ENCODE peak calls at places on chromosomes 13 and 19, in ten cellular contexts. J is left lung, N is IMR-90, L is heart left ventricle, U is heart right ventricle, D is mesenchymal stem cell, I is left ventricle myocardium inferior, T is lower lobe of right lung, E is H9, G is upper lobe of right lung. X is an unnamed sample. For H3K4me1, the result is how much of the 10 kb centered on the place peaks cover.

GRCh38 chr19:29499921-29500590 is 25.7 kb upstream of the VSTM2B start:
- DNase-seq in J (no peak), N (no peak), L (no peak), U (no peak), D (no peak), I (no peak), T (peak), E (no peak), G (peak), X (no peak)

GRCh38 chr19:53942001-53942786 is 20.5 kb upstream of the CACNG8 start:
- DNase-seq in J (no peak), N (no peak), L (no peak), U (no peak), D (no peak), I (no peak), T (no peak), E (peak), G (peak), X (no peak)

GRCh38 chr13:79455331-79455730 is 25.6 kb upstream of the NDFIP2 start:
- DNase-seq in J (no peak), N (peak), L (no peak), U (no peak), D (no peak), I (no peak), T (no peak), E (peak), G (no peak), X (no peak)

GRCh38 chr13:31890946-31891345 is 140.6 kb upstream of the FRY start:
- DNase-seq in J (no peak), N (no peak), L (no peak), U (no peak), D (no peak), I (no peak), T (no peak), E (no peak), G (no peak), X (no peak)

GRCh38 chr13:98253526-98253925 is 76.5 kb upstream of the RNF113B start:
- DNase-seq in J (no peak), N (no peak), L (no peak), U (no peak), D (peak), I (no peak), T (no peak), E (no peak), G (no peak), X (no peak)

GRCh38 chr13:97165527-97166425 is 56.4 kb upstream of the MBNL2 start:
- DNase-seq in J (no peak), N (no peak), L (no peak), U (no peak), D (peak), I (no peak), T (no peak), E (no peak), G (no peak), X (no peak)

GRCh38 chr19:20423381-20424207 is 142.0 kb downstream of the ZNF737 start:
- DNase-seq in J (peak), N (peak), L (peak), U (peak), D (peak), I (peak), T (peak), E (peak), G (peak), X (peak)

GRCh38 chr13:58852076-58852475 is 1220.5 kb downstream of the PCDH17 start:
- DNase-seq in J (no peak), N (no peak), L (no peak), U (no peak), D (peak), I (no peak), T (no peak), E (no peak), G (no peak), X (no peak)

GRCh38 chr13:97228850-97229521 is 6.9 kb downstream of the MBNL2 start:
- DNase-seq in J (no peak), N (peak), L (no peak), U (no peak), D (no peak), I (no peak), T (no peak), E (no peak), G (no peak), X (no peak)

GRCh38 chr19:12825259-12826131 is 8.9 kb downstream of the RTBDN start:
- DNase-seq in J (no peak), N (no peak), L (no peak), U (no peak), D (peak), I (no peak), T (no peak), E (peak), G (no peak), X (no peak)

GRCh38 chr19:50325310-50326100 is 3.7 kb downstream of the KCNC3 start:
- DNase-seq in J (peak), N (peak), L (peak), U (peak), D (peak), I (peak), T (peak), E (peak), G (peak), X (peak)

GRCh38 chr13:94343243-94343585 is 136.3 kb downstream of the DCT start:
- DNase-seq in J (no peak), N (peak), L (no peak), U (no peak), D (peak), I (no peak), T (no peak), E (no peak), G (no peak), X (no peak)

GRCh38 chr19:31014668-31015067 is 334.6 kb downstream of the TSHZ3 start:
- DNase-seq in J (no peak), N (no peak), L (no peak), U (no peak), D (no peak), I (no peak), T (no peak), E (no peak), G (no peak), X (no peak)

GRCh38 chr13:101785858-101786257 is 333.4 kb downstream of the ITGBL1 start:
- DNase-seq in J (no peak), N (peak), L (no peak), U (peak), D (peak), I (peak), T (no peak), E (peak), G (no peak), X (no peak)

GRCh38 chr13:72852207-72852606 is 70.3 kb downstream of the PIBF1 start:
- DNase-seq in J (no peak), N (no peak), L (peak), U (no peak), D (no peak), I (no peak), T (no peak), E (no peak), G (no peak), X (peak)

GRCh38 chr13:73835138-73835721 is 299.0 kb downstream of the KLF12 start:
- DNase-seq in J (no peak), N (peak), L (no peak), U (no peak), D (peak), I (no peak), T (no peak), E (no peak), G (no peak), X (no peak)

GRCh38 chr13:106513608-106514007 is 21.9 kb downstream of the EFNB2 start:
- DNase-seq in J (no peak), N (no peak), L (no peak), U (no peak), D (no peak), I (no peak), T (no peak), E (no peak), G (no peak), X (no peak)

GRCh38 chr19:48718711-48719231 is 754 bp downstream of the MAMSTR start:
- DNase-seq in J (no peak), N (no peak), L (no peak), U (peak), D (no peak), I (no peak), T (no peak), E (peak), G (no peak), X (peak)

GRCh38 chr13:23456437-23456836 is 22.9 kb upstream of the SACS start:
- DNase-seq in J (no peak), N (peak), L (no peak), U (no peak), D (no peak), I (no peak), T (no peak), E (no peak), G (no peak), X (no peak)

GRCh38 chr13:80556291-80556690 is 215.4 kb upstream of the SPRY2 start:
- DNase-seq in J (no peak), N (no peak), L (no peak), U (no peak), D (no peak), I (no peak), T (no peak), E (no peak), G (no peak), X (no peak)

GRCh38 chr19:35086455-35086854 is 29.2 kb upstream of the FXYD3 start:
- DNase-seq in J (no peak), N (no peak), L (no peak), U (no peak), D (no peak), I (no peak), T (no peak), E (no peak), G (no peak), X (no peak)

GRCh38 chr13:91719033-91719432 is 320.6 kb downstream of the GPC5 start:
- DNase-seq in J (no peak), N (peak), L (no peak), U (peak), D (peak), I (no peak), T (no peak), E (no peak), G (no peak), X (no peak)

GRCh38 chr13:36998624-36999041 is 507 bp downstream of the ALG5 start:
- DNase-seq in J (peak), N (no peak), L (peak), U (peak), D (peak), I (peak), T (peak), E (peak), G (peak), X (peak)

GRCh38 chr13:100439247-100439955 is 149.2 kb downstream of the GGACT start:
- DNase-seq in J (no peak), N (no peak), L (no peak), U (no peak), D (no peak), I (no peak), T (no peak), E (peak), G (no peak), X (no peak)

GRCh38 chr19:14977128-14977527 is 2.5 kb downstream of the SLC1A6 start:
- DNase-seq in J (no peak), N (no peak), L (no peak), U (no peak), D (no peak), I (no peak), T (no peak), E (no peak), G (no peak), X (no peak)

GRCh38 chr13:70408865-70409264 is 300.6 kb upstream of the KLHL1 start:
- DNase-seq in J (no peak), N (no peak), L (no peak), U (no peak), D (peak), I (no peak), T (no peak), E (no peak), G (no peak), X (no peak)

GRCh38 chr13:32107474-32107873 is 75.9 kb downstream of the FRY start:
- DNase-seq in J (no peak), N (no peak), L (no peak), U (no peak), D (no peak), I (no peak), T (no peak), E (no peak), G (no peak), X (no peak)

GRCh38 chr19:58536852-58537798 is 6.7 kb upstream of the TRIM28 start:
- DNase-seq in J (no peak), N (no peak), L (no peak), U (no peak), D (no peak), I (no peak), T (no peak), E (no peak), G (no peak), X (peak)

GRCh38 chr13:43573787-43574562 is 212.8 kb downstream of the ENOX1 start:
- DNase-seq in J (no peak), N (no peak), L (no peak), U (no peak), D (peak), I (no peak), T (no peak), E (no peak), G (no peak), X (no peak)

GRCh38 chr19:3243851-3244700 is 19.6 kb downstream of the CELF5 start:
- DNase-seq in J (no peak), N (peak), L (no peak), U (peak), D (peak), I (no peak), T (no peak), E (peak), G (no peak), X (no peak)

GRCh38 chr13:28258401-28258800 is 120.1 kb downstream of the PAN3 start:
- DNase-seq in J (no peak), N (no peak), L (no peak), U (no peak), D (no peak), I (no peak), T (no peak), E (no peak), G (no peak), X (no peak)

GRCh38 chr19:18284710-18285430 is 3.4 kb upstream of the JUND start:
- DNase-seq in J (no peak), N (no peak), L (no peak), U (no peak), D (no peak), I (no peak), T (no peak), E (no peak), G (no peak), X (no peak)

GRCh38 chr13:96822900-96823299 is 171.4 kb downstream of the OXGR1 start:
- DNase-seq in J (no peak), N (no peak), L (no peak), U (no peak), D (peak), I (no peak), T (no peak), E (peak), G (no peak), X (no peak)

GRCh38 chr13:21058361-21058760 is 3.0 kb downstream of the LATS2 start:
- DNase-seq in J (no peak), N (no peak), L (no peak), U (no peak), D (no peak), I (no peak), T (no peak), E (no peak), G (no peak), X (no peak)

GRCh38 chr13:83453300-83453699 is 429.0 kb downstream of the SLITRK1 start:
- DNase-seq in J (no peak), N (no peak), L (no peak), U (peak), D (no peak), I (no peak), T (no peak), E (no peak), G (no peak), X (no peak)

GRCh38 chr13:111505175-111505777 is 184.8 kb downstream of the TEX29 start:
- DNase-seq in J (no peak), N (no peak), L (no peak), U (no peak), D (no peak), I (no peak), T (no peak), E (peak), G (no peak), X (peak)

GRCh38 chr13:106625578-106625977 is 57.6 kb upstream of the ARGLU1 start:
- DNase-seq in J (no peak), N (no peak), L (no peak), U (no peak), D (no peak), I (no peak), T (no peak), E (no peak), G (no peak), X (no peak)

GRCh38 chr19:27911122-27911898 is 1301.6 kb downstream of the UQCRFS1 start:
- DNase-seq in J (no peak), N (no peak), L (no peak), U (no peak), D (no peak), I (no peak), T (no peak), E (no peak), G (no peak), X (no peak)

DNA sequence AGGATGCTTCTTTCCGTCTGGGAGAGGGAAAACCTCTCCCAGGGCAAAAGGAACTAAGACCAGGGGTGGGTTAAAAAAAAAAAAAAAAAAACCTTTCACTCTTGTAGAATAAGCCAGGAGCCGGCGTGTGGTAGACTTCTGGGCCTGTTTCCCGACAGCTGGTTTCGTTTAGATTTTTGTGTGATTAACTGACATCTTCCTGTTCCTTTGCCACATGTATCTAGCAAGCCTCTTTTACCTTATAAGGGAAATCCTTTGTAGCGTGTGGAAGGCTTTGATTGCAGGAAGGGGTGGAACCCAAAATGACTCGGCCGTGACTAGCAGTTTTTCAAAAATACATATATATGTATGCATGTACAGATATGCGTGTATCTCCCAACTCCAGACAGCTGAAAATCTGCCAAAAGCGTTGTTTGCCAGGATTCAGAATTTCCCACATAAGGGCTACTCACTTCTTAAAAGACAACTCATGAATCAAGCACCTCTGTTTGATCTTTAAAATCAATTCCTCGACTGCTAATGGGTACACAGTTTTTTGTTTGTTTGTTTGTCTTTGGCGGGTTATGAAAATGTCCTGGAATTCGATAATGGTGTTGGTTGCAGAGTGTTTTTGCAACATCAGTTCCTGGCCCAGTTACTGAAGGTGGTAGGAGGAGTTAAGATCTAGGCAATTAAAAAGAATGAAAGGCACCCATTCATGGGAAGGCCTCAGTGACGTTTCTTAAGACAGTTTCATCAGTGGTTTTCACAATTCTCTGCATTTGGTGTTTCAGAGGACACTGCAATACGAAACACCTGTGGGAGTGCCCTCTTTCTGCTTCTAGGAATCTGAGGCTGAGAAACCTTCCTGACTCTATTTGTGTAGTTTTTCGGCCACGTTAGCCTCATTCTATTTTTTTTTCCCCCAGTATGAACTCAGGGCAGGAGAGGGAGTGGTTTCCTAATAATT is 2.7 kb downstream of the TPM4 start:
- DNase-seq in J (peak), N (peak), L (no peak), U (no peak), D (peak), I (peak), T (peak), E (no peak), G (peak), X (peak)
- H3K4me1 ChIP-seq in J (under half), N (under half), L (under half), U (under half), D (under half), I (half or more), T (half or more), E (under half), G (half or more), X (under half)

GRCh38 chr19:43308244-43308815 is 39.0 kb upstream of the PSG9 start:
- DNase-seq in J (no peak), N (no peak), L (no peak), U (no peak), D (no peak), I (no peak), T (no peak), E (no peak), G (no peak), X (no peak)
- H3K4me1 ChIP-seq in J (under half), N (under half), L (under half), U (under half), D (under half), I (under half), T (under half), E (under half), G (under half), X (under half)

GRCh38 chr19:13846533-13847032 is 30.4 kb upstream of the NANOS3 start:
- DNase-seq in J (peak), N (peak), L (peak), U (peak), D (peak), I (peak), T (peak), E (peak), G (peak), X (peak)
- H3K4me1 ChIP-seq in J (under half), N (under half), L (half or more), U (half or more), D (half or more), I (half or more), T (half or more), E (under half), G (half or more), X (under half)

DNA sequence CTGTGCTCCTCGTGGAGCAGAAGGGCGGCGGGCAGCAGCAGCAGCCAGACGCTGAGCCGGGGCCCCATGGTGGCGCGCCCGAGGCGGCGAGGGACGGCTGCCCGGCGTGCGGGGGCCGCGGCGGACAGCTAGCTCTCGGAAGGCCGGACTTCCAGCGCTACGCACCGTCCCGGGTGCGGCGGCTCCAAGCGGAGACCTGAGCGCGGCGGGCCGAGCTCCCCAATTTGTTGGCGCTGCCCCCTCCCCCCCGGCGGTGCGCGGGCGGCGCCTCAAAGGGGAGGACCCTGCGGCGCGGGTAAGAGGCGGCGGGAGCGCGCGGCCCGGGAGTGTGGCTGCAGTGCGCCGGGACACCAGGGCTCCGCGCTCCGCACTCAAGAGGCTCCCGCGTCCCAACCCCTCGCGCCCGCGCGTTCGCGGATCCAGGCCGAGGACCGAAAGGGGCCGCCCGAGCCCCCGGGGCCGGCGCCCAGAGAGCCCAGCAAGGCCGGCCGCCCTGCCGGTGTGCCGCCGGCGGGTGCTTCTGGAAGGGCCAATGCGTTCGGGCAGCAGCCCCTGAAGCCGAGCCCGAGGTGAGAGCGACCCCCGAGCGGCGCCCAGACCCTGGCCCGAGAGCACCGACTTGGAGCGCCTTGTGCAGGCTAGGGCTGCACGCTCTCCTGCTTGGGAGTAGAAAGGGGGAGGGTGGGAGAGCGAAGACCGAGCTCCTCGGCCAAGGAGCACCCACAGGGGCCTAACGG is at the start of the genes COL4A1 and COL4A2:
- DNase-seq in J (peak), N (peak), L (peak), U (peak), D (peak), I (peak), T (peak), E (peak), G (peak), X (peak)
- H3K4me1 ChIP-seq in J (under half), N (under half), L (half or more), U (half or more), D (under half), I (half or more), T (under half), E (under half), G (under half), X (half or more)

GRCh38 chr13:50074843-50075242 is 59.6 kb downstream of the KCNRG start:
- DNase-seq in J (no peak), N (no peak), L (no peak), U (no peak), D (no peak), I (no peak), T (no peak), E (no peak), G (no peak), X (no peak)
- H3K4me1 ChIP-seq in J (under half), N (under half), L (under half), U (under half), D (under half), I (half or more), T (under half), E (under half), G (under half), X (under half)

GRCh38 chr19:2050991-2051770 is at the start of gene MKNK2:
- DNase-seq in J (peak), N (peak), L (peak), U (peak), D (peak), I (peak), T (peak), E (peak), G (peak), X (peak)
- H3K4me1 ChIP-seq in J (half or more), N (under half), L (half or more), U (half or more), D (half or more), I (half or more), T (half or more), E (under half), G (half or more), X (half or more)